ENCODE peak calls at places on chromosome 3, in six cellular contexts. A is K562, F is H1, O is transverse colon, P is spleen, J is stomach. D is an unnamed sample.

GRCh38 chr3:120780977-120781376 is 38.4 kb downstream of the GTF2E1 start:
- DNase-seq in A (no peak), F (no peak), O (peak; percentile 32), P (no peak), J (peak; percentile 27), D (no peak)

GRCh38 chr3:9976736-9977709 is 9.6 kb downstream of the EMC3 start:
- DNase-seq in A (peak; percentile 98), F (no peak), O (peak; percentile 55), P (no peak), J (peak; percentile 75), D (peak; percentile 88)

GRCh38 chr3:195872800-195873199 is 35.6 kb downstream of the TNK2 start:
- DNase-seq in A (no peak), F (no peak), O (no peak), P (no peak), J (no peak), D (peak; percentile 63)

GRCh38 chr3:59374091-59374490 is 324.3 kb upstream of the CFAP20DC start:
- DNase-seq in A (no peak), F (no peak), O (no peak), P (no peak), J (no peak), D (no peak)

GRCh38 chr3:149142647-149143046 is 13.2 kb downstream of the HPS3 start:
- DNase-seq in A (no peak), F (no peak), O (no peak), P (no peak), J (no peak), D (no peak)

GRCh38 chr3:1942751-1943150 is 155.9 kb upstream of the CNTN4 start:
- DNase-seq in A (no peak), F (no peak), O (no peak), P (no peak), J (no peak), D (no peak)

GRCh38 chr3:37510749-37511148 is 336.4 kb upstream of the LRRFIP2 start:
- DNase-seq in A (no peak), F (no peak), O (no peak), P (no peak), J (no peak), D (no peak)

GRCh38 chr3:32056559-32057290 is 49.7 kb upstream of the GPD1L start:
- DNase-seq in A (no peak), F (no peak), O (no peak), P (no peak), J (no peak), D (no peak)

GRCh38 chr3:48406443-48407431 is 23.1 kb downstream of the PLXNB1 start:
- DNase-seq in A (no peak), F (no peak), O (no peak), P (peak; percentile 51), J (peak; percentile 11), D (no peak)

GRCh38 chr3:76700323-76700722 is 339.6 kb upstream of the ROBO2 start:
- DNase-seq in A (no peak), F (no peak), O (no peak), P (no peak), J (no peak), D (no peak)

GRCh38 chr3:147757919-147758318 is 348.8 kb downstream of the ZIC1 start:
- DNase-seq in A (no peak), F (no peak), O (no peak), P (no peak), J (no peak), D (no peak)

GRCh38 chr3:176106380-176106779 is 1090.9 kb downstream of the TBL1XR1 start:
- DNase-seq in A (no peak), F (no peak), O (no peak), P (no peak), J (no peak), D (no peak)

GRCh38 chr3:134809412-134810051 is 14.5 kb downstream of the EPHB1 start:
- DNase-seq in A (peak; percentile 2), F (no peak), O (peak; percentile 48), P (no peak), J (no peak), D (no peak)

GRCh38 chr3:25573386-25574171 is 91.1 kb downstream of the TOP2B start:
- DNase-seq in A (no peak), F (no peak), O (no peak), P (no peak), J (no peak), D (no peak)

GRCh38 chr3:63513801-63514200 is 138.7 kb upstream of the SNTN start:
- DNase-seq in A (no peak), F (no peak), O (no peak), P (no peak), J (no peak), D (no peak)

DNA sequence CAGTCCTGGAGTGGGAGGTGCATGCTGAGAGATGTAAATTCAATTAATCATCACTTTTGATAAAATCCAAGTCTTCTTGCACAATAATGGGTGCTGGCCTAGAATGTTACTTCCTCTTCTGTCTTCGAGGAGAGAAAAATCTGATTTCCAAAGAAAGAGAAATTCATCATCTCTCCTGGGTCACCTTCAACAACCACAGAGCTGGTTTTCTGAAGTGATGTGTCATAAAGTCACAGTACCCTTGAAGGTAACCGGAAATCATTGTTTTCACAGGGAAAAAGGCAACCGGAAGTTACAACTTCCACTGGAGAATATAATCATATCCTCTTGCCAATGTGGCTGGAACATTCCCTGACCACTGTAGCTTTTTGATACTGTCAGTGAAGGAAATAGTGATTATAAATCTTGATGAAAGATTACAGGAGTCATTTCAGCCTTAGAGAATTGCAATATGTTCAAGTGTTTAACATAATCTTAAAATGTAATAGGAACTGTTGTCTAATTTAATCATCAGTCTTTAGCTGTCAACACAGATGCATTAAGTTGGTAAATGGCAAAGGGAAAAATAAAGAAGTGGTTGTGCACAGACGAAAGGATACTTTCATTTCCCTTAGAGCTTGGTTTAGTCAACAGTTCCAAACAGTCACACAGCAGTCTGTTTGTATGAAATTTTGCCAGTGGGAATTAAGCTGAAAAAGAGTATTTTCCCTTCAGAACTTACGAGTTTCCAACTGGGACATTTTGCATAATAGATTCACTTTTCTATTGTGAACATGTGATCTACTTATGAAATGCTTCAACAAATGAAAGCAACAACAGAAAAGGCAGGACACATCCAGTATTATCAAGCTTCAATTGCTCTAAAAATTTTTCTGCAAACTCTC is 106.5 kb upstream of the SLC4A7 start:
- DNase-seq in A (no peak), F (no peak), O (no peak), P (no peak), J (no peak), D (no peak)
- TF ChIP-seq POLR2AphosphoS5 in A (no peak), F (no peak), O (no peak), P (no peak), J (no peak), D (no peak)

GRCh38 chr3:5292512-5292911 is 105.0 kb downstream of the EDEM1 start:
- DNase-seq in A (no peak), F (no peak), O (no peak), P (no peak), J (no peak), D (no peak)

GRCh38 chr3:5296362-5296761 is 108.9 kb downstream of the EDEM1 start:
- DNase-seq in A (no peak), F (no peak), O (no peak), P (no peak), J (no peak), D (no peak)

GRCh38 chr3:5298453-5298852 is 110.9 kb downstream of the EDEM1 start:
- DNase-seq in A (no peak), F (no peak), O (no peak), P (no peak), J (no peak), D (no peak)

GRCh38 chr3:5294360-5294759 is 106.9 kb downstream of the EDEM1 start:
- DNase-seq in A (no peak), F (no peak), O (no peak), P (no peak), J (no peak), D (no peak)

DNA sequence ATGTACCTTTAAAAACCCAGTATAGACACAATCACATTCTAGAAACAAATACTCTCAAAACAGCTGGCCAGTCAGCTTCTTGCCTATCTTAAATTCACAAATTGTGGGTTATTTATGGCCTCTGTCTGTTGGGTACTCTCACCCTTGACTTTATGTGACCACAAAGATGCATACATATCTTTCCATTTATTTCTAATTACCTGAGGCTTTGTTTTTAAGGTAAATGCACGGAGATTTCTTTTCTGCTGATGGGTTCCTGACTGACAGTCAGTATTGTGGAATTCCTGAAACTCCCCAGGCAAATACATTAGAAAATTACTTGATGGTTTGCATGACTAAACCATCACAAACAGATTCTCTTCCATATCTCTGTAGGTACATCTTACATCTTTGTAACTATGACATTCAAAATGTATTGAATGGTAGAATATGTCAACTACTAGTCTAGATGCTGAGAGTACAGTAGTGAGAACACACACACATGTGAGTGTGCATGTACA is 107.7 kb downstream of the EDEM1 start:
- DNase-seq in A (no peak), F (no peak), O (no peak), P (no peak), J (no peak), D (no peak)
- H3K27ac ChIP-seq in A (no peak overlapping the region), F (no peak overlapping the region), O (no peak overlapping the region), P (no peak overlapping the region), J (no peak overlapping the region), D (no peak overlapping the region)

DNA sequence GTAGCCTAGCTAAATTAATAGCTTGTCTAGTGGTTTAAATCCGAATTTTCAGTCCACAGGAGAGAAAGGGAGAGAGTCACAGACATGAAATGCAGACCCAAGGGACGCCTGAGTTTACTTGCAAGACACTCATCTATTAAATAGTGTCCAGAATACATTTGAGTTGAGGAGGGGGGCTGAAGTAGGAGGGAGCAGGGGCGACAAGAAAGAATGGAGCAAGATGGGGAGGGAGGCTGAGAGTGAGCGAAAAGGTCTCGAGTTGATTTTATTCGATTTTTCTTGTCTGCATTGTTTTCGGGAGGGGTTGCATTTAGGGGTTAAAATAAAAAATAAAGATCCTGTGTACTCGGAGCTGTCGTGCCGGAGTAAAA is 4.2 kb upstream of the MECOM start:
- DNase-seq in A (no peak), F (no peak), O (no peak), P (no peak), J (no peak), D (no peak)
- H3K4me3 ChIP-seq in A (no peak overlapping the region), F (peak overlapping the region; percentile 10), O (peak overlapping the region; percentile 27), P (no peak overlapping the region), J (peak overlapping the region; percentile 46), D (peak overlapping the region; percentile 59)

GRCh38 chr3:143478124-143478693 is 358.6 kb downstream of the CHST2 start:
- DNase-seq in A (no peak), F (no peak), O (no peak), P (no peak), J (no peak), D (peak; percentile 44)

GRCh38 chr3:143482106-143483088 is 362.8 kb downstream of the CHST2 start:
- DNase-seq in A (no peak), F (no peak), O (no peak), P (no peak), J (peak; percentile 50), D (no peak)

GRCh38 chr3:143483214-143483613 is 363.6 kb downstream of the CHST2 start:
- DNase-seq in A (no peak), F (no peak), O (no peak), P (no peak), J (no peak), D (no peak)

GRCh38 chr3:143479727-143480126 is 360.2 kb downstream of the CHST2 start:
- DNase-seq in A (no peak), F (no peak), O (no peak), P (no peak), J (no peak), D (no peak)

DNA sequence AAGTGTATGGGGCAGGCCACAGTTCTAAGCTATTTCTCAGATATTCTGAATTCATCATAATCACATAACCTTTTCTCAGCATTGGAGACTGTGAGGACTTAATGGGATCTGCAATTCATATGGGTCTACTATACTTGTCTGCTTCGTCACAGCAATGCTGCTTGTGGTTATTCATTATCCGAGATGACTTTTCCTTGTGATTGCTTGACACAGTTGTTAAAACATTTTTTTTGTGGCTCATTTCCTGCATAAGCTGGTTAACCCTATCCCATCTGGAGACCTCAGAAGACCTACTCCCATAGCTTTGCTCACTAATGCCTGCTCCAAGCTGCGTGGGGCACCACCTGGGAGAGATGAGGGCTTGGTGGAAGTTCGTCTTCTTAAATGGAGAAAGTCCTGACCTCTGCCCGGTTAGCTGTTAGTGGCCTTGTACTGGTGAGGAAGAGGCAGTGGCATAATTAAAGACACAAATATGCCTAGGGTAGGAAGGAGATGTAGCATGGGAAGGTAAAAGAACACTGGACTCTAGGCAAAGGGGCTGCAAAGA is 360.8 kb downstream of the CHST2 start:
- DNase-seq in A (no peak), F (no peak), O (no peak), P (no peak), J (no peak), D (no peak)
- TF ChIP-seq POLR2AphosphoS5 in A (no peak), F (no peak), O (no peak), P (no peak), J (no peak), D (no peak)

D was measured in upper lobe of left lung.